ENCODE peak calls at places on chromosomes 7 and 10, in six cellular contexts. C, K, B, D, Q and T are unnamed samples.

GRCh38 chr7:114988755-114989154 is 66.9 kb downstream of the MDFIC start:
- DNase-seq in C (peak; percentile 62), K (no peak), B (no peak), D (peak; percentile 84), Q (no peak), T (peak; percentile 60)

GRCh38 chr7:144835166-144835611 is 664 bp downstream of the TPK1 start:
- DNase-seq in C (peak; percentile 65), K (no peak), B (no peak), D (peak; percentile 60), Q (peak; percentile 62), T (peak; percentile 56)

GRCh38 chr7:82087099-82087498 is 317.3 kb upstream of the HGF start:
- DNase-seq in C (no peak), K (no peak), B (no peak), D (no peak), Q (no peak), T (no peak)

GRCh38 chr7:150378115-150378852 is 846 bp upstream of the ZNF775 start:
- DNase-seq in C (peak; percentile 69), K (no peak), B (peak; percentile 68), D (peak; percentile 57), Q (peak; percentile 77), T (peak; percentile 44)

GRCh38 chr10:15780353-15781135 is 60.8 kb upstream of the ITGA8 start:
- DNase-seq in C (peak; percentile 38), K (no peak), B (no peak), D (peak; percentile 22), Q (peak; percentile 58), T (no peak)

GRCh38 chr10:80488539-80489066 is 34.5 kb downstream of the TSPAN14 start:
- DNase-seq in C (no peak), K (no peak), B (no peak), D (no peak), Q (no peak), T (no peak)

GRCh38 chr7:134752006-134752760 is 27.3 kb upstream of the CALD1 start:
- DNase-seq in C (peak; percentile 77), K (no peak), B (no peak), D (peak; percentile 53), Q (no peak), T (peak; percentile 60)

GRCh38 chr7:25656581-25657026 is 428.3 kb upstream of the NPVF start:
- DNase-seq in C (no peak), K (no peak), B (no peak), D (peak; percentile 27), Q (peak; percentile 76), T (peak; percentile 55)

GRCh38 chr10:66649626-66650025 is 276.2 kb upstream of the LRRTM3 start:
- DNase-seq in C (no peak), K (no peak), B (no peak), D (no peak), Q (no peak), T (no peak)

GRCh38 chr10:33666686-33667480 is 332.4 kb upstream of the NRP1 start:
- DNase-seq in C (no peak), K (no peak), B (no peak), D (peak; percentile 16), Q (no peak), T (no peak)

GRCh38 chr10:44300666-44301649 is 83.9 kb downstream of the CXCL12 start:
- DNase-seq in C (peak; percentile 95), K (no peak), B (no peak), D (peak; percentile 90), Q (peak; percentile 53), T (peak; percentile 97)

GRCh38 chr7:104240400-104240799 is 32.6 kb upstream of the ORC5 start:
- DNase-seq in C (no peak), K (no peak), B (no peak), D (no peak), Q (peak; percentile 89), T (no peak)

GRCh38 chr7:101602484-101603241 is 26.4 kb downstream of the MYL10 start:
- DNase-seq in C (peak; percentile 75), K (peak; percentile 70), B (peak; percentile 91), D (peak; percentile 70), Q (peak; percentile 64), T (peak; percentile 55)

GRCh38 chr7:95491634-95492314 is 6.0 kb downstream of the ASB4 start:
- DNase-seq in C (no peak), K (no peak), B (no peak), D (no peak), Q (peak; percentile 86), T (no peak)

GRCh38 chr10:361203-362135 is 226.2 kb downstream of the ZMYND11 start:
- DNase-seq in C (no peak), K (no peak), B (peak; percentile 49), D (no peak), Q (no peak), T (no peak)

GRCh38 chr10:5576780-5577472 is 52.2 kb downstream of the CALML3 start:
- DNase-seq in C (no peak), K (no peak), B (no peak), D (no peak), Q (no peak), T (no peak)

GRCh38 chr7:104903781-104904180 is 110.2 kb upstream of the KMT2E start:
- DNase-seq in C (no peak), K (no peak), B (no peak), D (no peak), Q (no peak), T (peak; percentile 78)

GRCh38 chr7:29177963-29178612 is 16.5 kb upstream of the CHN2 start:
- DNase-seq in C (peak; percentile 72), K (no peak), B (no peak), D (no peak), Q (no peak), T (no peak)